ENCODE peak calls at places on chromosomes 13 and 19, in nine cellular contexts. O is neural progenitor cell; W is heart left ventricle; B is CD8-positive, alpha-beta T cell; F is PC-9; S is ovary; D is AG04450; J is heart right ventricle; M is hepatocyte. Z is an unnamed sample. For H3K9me3, the result is how much of the 10 kb centered on the place peaks cover.

GRCh38 chr19:31018951-31019350 is 330.3 kb downstream of the TSHZ3 start:
- DNase-seq in O (no peak), W (no peak), B (no peak), F (no peak), S (no peak), D (no peak), J (no peak), M (no peak), Z (no peak)

GRCh38 chr13:80336335-80336734 is 4.6 kb downstream of the SPRY2 start:
- DNase-seq in O (no peak), W (no peak), B (no peak), F (no peak), S (no peak), D (no peak), J (no peak), M (no peak), Z (no peak)

GRCh38 chr19:17108453-17108784 is 32.8 kb downstream of the MYO9B start:
- DNase-seq in O (no peak), W (no peak), B (no peak), F (no peak), S (no peak), D (no peak), J (no peak), M (no peak), Z (no peak)

GRCh38 chr13:27211771-27212364 is 39.5 kb upstream of the RPL21 start:
- DNase-seq in O (no peak), W (no peak), B (no peak), F (peak), S (no peak), D (peak), J (no peak), M (no peak), Z (no peak)

GRCh38 chr19:47446534-47447469 is 24.9 kb downstream of the SLC8A2 start:
- DNase-seq in O (peak), W (peak), B (no peak), F (no peak), S (no peak), D (no peak), J (no peak), M (peak), Z (peak)

GRCh38 chr13:30869491-30869890 is 36.6 kb upstream of the MEDAG start:
- DNase-seq in O (no peak), W (no peak), B (no peak), F (no peak), S (peak), D (no peak), J (no peak), M (no peak), Z (no peak)

GRCh38 chr13:27631156-27631555 is 9.5 kb downstream of the POLR1D start:
- DNase-seq in O (no peak), W (no peak), B (no peak), F (no peak), S (no peak), D (no peak), J (no peak), M (no peak), Z (no peak)

GRCh38 chr13:85597790-85598500 is 201.3 kb downstream of the SLITRK6 start:
- DNase-seq in O (no peak), W (no peak), B (no peak), F (no peak), S (no peak), D (peak), J (no peak), M (no peak), Z (no peak)

GRCh38 chr19:14434543-14435319 is 1.6 kb downstream of the PKN1 start:
- DNase-seq in O (no peak), W (peak), B (peak), F (peak), S (peak), D (no peak), J (peak), M (peak), Z (no peak)

GRCh38 chr13:65746522-65746921 is 1483.6 kb downstream of the PCDH9 start:
- DNase-seq in O (no peak), W (no peak), B (no peak), F (no peak), S (no peak), D (no peak), J (no peak), M (no peak), Z (no peak)

GRCh38 chr19:30049844-30050667 is 108.0 kb downstream of the URI1 start:
- DNase-seq in O (no peak), W (no peak), B (no peak), F (no peak), S (no peak), D (no peak), J (no peak), M (no peak), Z (no peak)

GRCh38 chr13:94620286-94620896 is 18.7 kb downstream of the GPR180 start:
- DNase-seq in O (peak), W (no peak), B (no peak), F (no peak), S (no peak), D (no peak), J (no peak), M (peak), Z (peak)

GRCh38 chr19:33267706-33268105 is 34.6 kb downstream of the CEBPA start:
- DNase-seq in O (no peak), W (peak), B (no peak), F (no peak), S (no peak), D (no peak), J (no peak), M (no peak), Z (no peak)
- H3K9me3 ChIP-seq in O (under half), W (under half), B (under half), F (under half), S (under half), D (under half), J (under half), M (under half), Z (under half)

GRCh38 chr13:46386426-46386995 is 541 bp downstream of the RUBCNL start:
- DNase-seq in O (peak), W (no peak), B (no peak), F (no peak), S (no peak), D (no peak), J (no peak), M (no peak), Z (peak)

GRCh38 chr13:46388846-46389245 is 1.8 kb upstream of the RUBCNL start:
- DNase-seq in O (no peak), W (no peak), B (no peak), F (no peak), S (no peak), D (no peak), J (no peak), M (no peak), Z (no peak)

GRCh38 chr13:46385946-46386345 is 1.1 kb downstream of the RUBCNL start:
- DNase-seq in O (peak), W (no peak), B (no peak), F (no peak), S (no peak), D (no peak), J (no peak), M (no peak), Z (no peak)

GRCh38 chr13:46388308-46388707 is 1.3 kb upstream of the RUBCNL start:
- DNase-seq in O (no peak), W (no peak), B (no peak), F (no peak), S (no peak), D (no peak), J (no peak), M (no peak), Z (no peak)

GRCh38 chr13:46386996-46387851 is at the start of gene RUBCNL:
- DNase-seq in O (peak), W (peak), B (no peak), F (no peak), S (no peak), D (no peak), J (no peak), M (peak), Z (peak)
- TF ChIP-seq CTCF in O (no peak), W (no peak), B (no peak), F (no peak), S (no peak), D (no peak), J (no peak), M (no peak), Z (no peak)

GRCh38 chr19:8902520-8902919 is 70.3 kb downstream of the MBD3L1 start:
- DNase-seq in O (no peak), W (no peak), B (no peak), F (no peak), S (no peak), D (no peak), J (no peak), M (no peak), Z (no peak)
- H3K9me3 ChIP-seq in O (under half), W (under half), B (under half), F (under half), S (under half), D (under half), J (under half), M (under half), Z (under half)

DNA sequence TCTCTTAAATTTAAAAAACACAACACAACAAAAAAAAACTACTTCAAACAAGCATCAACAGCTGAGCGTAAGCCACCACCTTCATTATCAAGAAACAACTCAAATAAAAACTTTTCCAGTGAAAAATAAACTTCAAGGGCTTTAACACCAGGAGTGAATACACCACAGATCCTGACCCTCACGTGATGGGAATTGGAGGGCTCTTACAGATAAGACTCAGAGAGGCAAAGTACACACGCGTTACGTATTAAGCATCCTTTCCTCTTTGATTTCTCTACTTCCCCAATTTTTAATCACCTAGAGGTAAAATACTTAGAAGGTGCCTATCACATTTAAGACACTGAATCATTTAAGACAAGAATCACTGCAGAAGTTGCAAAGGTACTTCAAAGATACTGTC is 588 bp upstream of the STARD13 start:
- DNase-seq in O (no peak), W (no peak), B (no peak), F (no peak), S (no peak), D (no peak), J (no peak), M (peak), Z (peak)
- TF ChIP-seq CTCF in O (no peak), W (no peak), B (no peak), F (no peak), S (no peak), D (no peak), J (no peak), M (no peak), Z (no peak)

GRCh38 chr19:12260861-12261260 is 33.8 kb downstream of the ZNF44 start:
- DNase-seq in O (no peak), W (no peak), B (no peak), F (no peak), S (no peak), D (no peak), J (no peak), M (no peak), Z (no peak)

GRCh38 chr19:12265921-12266704 is 28.6 kb downstream of the ZNF44 start:
- DNase-seq in O (no peak), W (no peak), B (no peak), F (no peak), S (no peak), D (no peak), J (no peak), M (no peak), Z (no peak)

GRCh38 chr19:12260236-12260635 is 34.4 kb downstream of the ZNF44 start:
- DNase-seq in O (no peak), W (no peak), B (no peak), F (no peak), S (no peak), D (no peak), J (no peak), M (no peak), Z (no peak)

DNA sequence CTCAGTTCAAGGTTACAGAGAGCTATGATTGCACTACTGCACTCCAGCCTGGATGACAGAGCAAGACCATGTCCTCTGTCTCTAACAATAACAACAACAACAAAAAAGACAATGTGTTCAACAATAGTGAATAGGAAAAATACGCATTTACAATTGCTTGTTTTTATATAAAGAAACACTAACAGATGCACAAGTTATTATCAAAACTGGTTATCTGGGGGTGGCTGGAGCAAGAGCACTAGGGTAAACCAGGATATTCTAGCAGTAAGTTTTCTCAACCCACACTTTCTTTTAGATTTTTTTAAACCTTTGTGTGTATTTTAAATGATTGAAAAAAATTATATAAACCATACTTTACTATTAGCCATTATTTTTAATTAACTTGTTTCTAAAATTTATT is 33.1 kb downstream of the ZNF44 start:
- DNase-seq in O (no peak), W (no peak), B (no peak), F (no peak), S (no peak), D (no peak), J (no peak), M (no peak), Z (no peak)
- H3K9me3 ChIP-seq in O (under half), W (under half), B (under half), F (under half), S (under half), D (half or more), J (under half), M (under half), Z (under half)